ENCODE peak calls at places on chromosome 4, in four cellular contexts. One of them, this sample, is unnamed.

GRCh38 chr4:3880595-3881120 is 114.5 kb downstream of the ADRA2C start:
- DNase-seq in GM10248: peak; percentile 77
- DNase-seq in AG04450: no peak
- DNase-seq in astrocyte of the spinal cord: peak; percentile 30
- DNase-seq in this sample: peak; percentile 68

GRCh38 chr4:113476800-113477199 is 284.7 kb downstream of the CAMK2D start:
- DNase-seq in GM10248: no peak
- DNase-seq in AG04450: no peak
- DNase-seq in astrocyte of the spinal cord: no peak
- DNase-seq in this sample: no peak

GRCh38 chr4:8920969-8921368 is 49.3 kb upstream of the HMX1 start:
- DNase-seq in GM10248: no peak
- DNase-seq in AG04450: no peak
- DNase-seq in astrocyte of the spinal cord: no peak
- DNase-seq in this sample: peak; percentile 17

GRCh38 chr4:173528378-173529321 is 1.4 kb downstream of the HAND2 start:
- DNase-seq in GM10248: no peak
- DNase-seq in AG04450: no peak
- DNase-seq in astrocyte of the spinal cord: no peak
- DNase-seq in this sample: no peak

GRCh38 chr4:2827874-2828751 is 15.5 kb upstream of the ADD1 start:
- DNase-seq in GM10248: no peak
- DNase-seq in AG04450: no peak
- DNase-seq in astrocyte of the spinal cord: no peak
- DNase-seq in this sample: no peak

GRCh38 chr4:147991543-147992295 is 259.8 kb downstream of the ARHGAP10 start:
- DNase-seq in GM10248: no peak
- DNase-seq in AG04450: no peak
- DNase-seq in astrocyte of the spinal cord: no peak
- DNase-seq in this sample: no peak

GRCh38 chr4:134057356-134057755 is 144.2 kb downstream of the PABPC4L start:
- DNase-seq in GM10248: no peak
- DNase-seq in AG04450: no peak
- DNase-seq in astrocyte of the spinal cord: no peak
- DNase-seq in this sample: no peak

GRCh38 chr4:121221201-121221600 is 57.1 kb upstream of the TNIP3 start:
- DNase-seq in GM10248: no peak
- DNase-seq in AG04450: no peak
- DNase-seq in astrocyte of the spinal cord: no peak
- DNase-seq in this sample: no peak

GRCh38 chr4:61723492-61723891 is 523.4 kb downstream of the ADGRL3 start:
- DNase-seq in GM10248: no peak
- DNase-seq in AG04450: no peak
- DNase-seq in astrocyte of the spinal cord: no peak
- DNase-seq in this sample: no peak

GRCh38 chr4:152516156-152516555 is 19.7 kb downstream of the FBXW7 start:
- DNase-seq in GM10248: no peak
- DNase-seq in AG04450: no peak
- DNase-seq in astrocyte of the spinal cord: no peak
- DNase-seq in this sample: no peak

GRCh38 chr4:7739077-7739917 is 200.4 kb downstream of the AFAP1 start:
- DNase-seq in GM10248: no peak
- DNase-seq in AG04450: no peak
- DNase-seq in astrocyte of the spinal cord: no peak
- DNase-seq in this sample: no peak

GRCh38 chr4:126427781-126428360 is 1113.1 kb downstream of the FAT4 start:
- DNase-seq in GM10248: no peak
- DNase-seq in AG04450: no peak
- DNase-seq in astrocyte of the spinal cord: no peak
- DNase-seq in this sample: no peak

GRCh38 chr4:152188801-152189200 is 347.1 kb downstream of the FBXW7 start:
- DNase-seq in GM10248: no peak
- DNase-seq in AG04450: no peak
- DNase-seq in astrocyte of the spinal cord: no peak
- DNase-seq in this sample: no peak

GRCh38 chr4:59094505-59094904 is 1984.3 kb upstream of the IGFBP7 start:
- DNase-seq in GM10248: no peak
- DNase-seq in AG04450: no peak
- DNase-seq in astrocyte of the spinal cord: no peak
- DNase-seq in this sample: no peak

GRCh38 chr4:2482693-2483092 is 13.8 kb downstream of the RNF4 start:
- DNase-seq in GM10248: peak; percentile 71
- DNase-seq in AG04450: no peak
- DNase-seq in astrocyte of the spinal cord: peak; percentile 76
- DNase-seq in this sample: no peak

GRCh38 chr4:88216395-88216794 is 58.0 kb upstream of the ABCG2 start:
- DNase-seq in GM10248: no peak
- DNase-seq in AG04450: no peak
- DNase-seq in astrocyte of the spinal cord: no peak
- DNase-seq in this sample: no peak

GRCh38 chr4:7757501-7758443 is 181.9 kb downstream of the AFAP1 start:
- DNase-seq in GM10248: no peak
- DNase-seq in AG04450: no peak
- DNase-seq in astrocyte of the spinal cord: no peak
- DNase-seq in this sample: no peak

GRCh38 chr4:183249854-183250253 is 70.2 kb downstream of the CLDN22 start:
- DNase-seq in GM10248: peak; percentile 17
- DNase-seq in AG04450: no peak
- DNase-seq in astrocyte of the spinal cord: peak; percentile 48
- DNase-seq in this sample: no peak

GRCh38 chr4:149370002-149370401 is 445.6 kb downstream of the IQCM start:
- DNase-seq in GM10248: no peak
- DNase-seq in AG04450: no peak
- DNase-seq in astrocyte of the spinal cord: no peak
- DNase-seq in this sample: no peak

DNA sequence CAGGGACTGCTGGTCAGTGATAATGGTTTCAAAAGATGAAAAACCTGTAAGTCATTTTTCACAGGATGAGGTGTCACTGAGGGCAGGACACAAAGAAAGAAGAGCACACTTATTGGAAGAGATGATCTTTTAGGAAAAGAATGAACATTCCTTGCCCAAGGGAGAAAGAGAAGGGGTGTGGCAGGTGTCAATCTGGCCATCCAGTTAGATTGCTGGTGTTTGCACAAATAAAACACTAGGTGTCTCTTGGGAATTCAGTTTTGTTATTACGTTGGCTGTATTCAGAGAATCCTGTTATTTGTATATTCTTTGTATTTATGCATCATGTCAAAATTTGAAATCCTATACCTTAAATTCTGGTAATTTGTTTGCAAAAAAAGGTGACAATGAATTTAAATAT is 244.4 kb downstream of the GPAT3 start:
- DNase-seq in GM10248: no peak
- DNase-seq in AG04450: no peak
- DNase-seq in astrocyte of the spinal cord: no peak
- DNase-seq in this sample: no peak
- TF ChIP-seq CTCF in GM10248: no peak
- TF ChIP-seq CTCF in AG04450: no peak
- TF ChIP-seq CTCF in astrocyte of the spinal cord: no peak
- TF ChIP-seq CTCF in this sample: no peak

DNA sequence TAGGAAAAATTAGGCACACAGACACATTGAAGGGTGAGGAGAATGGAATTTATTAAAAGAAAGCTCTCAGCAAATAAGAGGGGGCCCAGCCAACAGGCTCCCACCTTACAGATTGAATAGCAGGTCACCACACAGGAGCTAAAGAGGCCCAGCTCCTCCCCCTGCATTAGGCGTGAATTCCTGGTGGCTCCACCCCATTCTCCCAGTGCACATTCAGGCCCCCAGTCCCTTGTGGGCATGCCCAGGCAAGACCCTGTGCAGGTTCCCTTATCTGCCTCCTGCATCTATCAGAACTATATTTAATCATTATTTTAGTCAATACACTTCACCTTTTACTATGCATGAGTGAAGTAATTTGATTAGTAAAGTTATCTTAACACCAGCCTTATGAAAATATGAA is 856.3 kb upstream of the NDST4 start:
- DNase-seq in GM10248: no peak
- DNase-seq in AG04450: no peak
- DNase-seq in astrocyte of the spinal cord: no peak
- DNase-seq in this sample: no peak
- TF ChIP-seq CTCF in GM10248: no peak
- TF ChIP-seq CTCF in AG04450: no peak
- TF ChIP-seq CTCF in astrocyte of the spinal cord: no peak
- TF ChIP-seq CTCF in this sample: no peak

GRCh38 chr4:94276204-94276603 is 66.4 kb downstream of the HPGDS start:
- DNase-seq in GM10248: no peak
- DNase-seq in AG04450: no peak
- DNase-seq in astrocyte of the spinal cord: no peak
- DNase-seq in this sample: no peak

GRCh38 chr4:94274912-94275311 is 67.2 kb downstream of the SMARCAD1 start:
- DNase-seq in GM10248: no peak
- DNase-seq in AG04450: no peak
- DNase-seq in astrocyte of the spinal cord: peak; percentile 54
- DNase-seq in this sample: no peak

GRCh38 chr4:94277539-94277938 is 65.1 kb downstream of the HPGDS start:
- DNase-seq in GM10248: no peak
- DNase-seq in AG04450: peak; percentile 13
- DNase-seq in astrocyte of the spinal cord: no peak
- DNase-seq in this sample: no peak

DNA sequence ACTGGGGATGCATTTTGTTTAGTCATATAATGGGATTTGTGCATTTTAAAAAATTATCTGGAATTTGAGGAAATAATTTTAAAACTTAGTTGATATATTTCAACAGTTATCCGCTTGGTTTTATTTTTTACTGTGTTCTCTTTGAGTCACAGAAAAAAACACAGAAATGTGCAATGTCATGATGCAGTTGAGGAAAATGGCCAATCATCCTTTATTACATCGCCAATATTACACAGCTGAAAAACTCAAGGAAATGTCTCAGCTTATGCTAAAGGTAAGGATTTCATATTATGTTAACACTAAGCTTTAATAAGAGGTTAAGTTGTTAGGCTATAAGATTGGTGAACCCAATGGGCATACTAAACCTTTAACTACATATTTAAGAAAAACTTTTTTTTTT is 63.9 kb downstream of the HPGDS start:
- DNase-seq in GM10248: no peak
- DNase-seq in AG04450: no peak
- DNase-seq in astrocyte of the spinal cord: no peak
- DNase-seq in this sample: no peak
- TF ChIP-seq CTCF in GM10248: no peak
- TF ChIP-seq CTCF in AG04450: no peak
- TF ChIP-seq CTCF in astrocyte of the spinal cord: no peak
- TF ChIP-seq CTCF in this sample: no peak

DNA sequence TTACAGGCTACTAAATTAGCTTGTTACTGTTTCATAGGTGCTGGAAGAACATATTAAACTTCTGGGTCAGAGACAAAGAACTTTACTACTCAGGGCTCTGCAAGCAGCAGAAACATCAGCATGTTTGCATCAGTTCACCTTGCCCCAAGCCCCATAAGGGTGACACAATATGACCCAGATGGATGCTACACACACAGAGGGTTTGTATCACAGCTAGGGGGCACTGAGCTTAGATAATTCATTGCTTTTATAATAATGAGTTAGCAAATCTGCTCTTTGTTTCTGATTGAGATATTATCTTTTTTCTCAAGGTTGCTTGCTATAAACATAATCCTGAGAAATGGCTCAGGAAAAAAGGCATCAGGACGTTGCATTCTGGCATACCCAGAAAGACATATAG is 4.8 kb upstream of the SYNPO2 start:
- DNase-seq in GM10248: no peak
- DNase-seq in AG04450: no peak
- DNase-seq in astrocyte of the spinal cord: no peak
- DNase-seq in this sample: no peak
- TF ChIP-seq CTCF in GM10248: peak; percentile 25
- TF ChIP-seq CTCF in AG04450: peak; percentile 30
- TF ChIP-seq CTCF in astrocyte of the spinal cord: peak; percentile 6
- TF ChIP-seq CTCF in this sample: no peak

DNA sequence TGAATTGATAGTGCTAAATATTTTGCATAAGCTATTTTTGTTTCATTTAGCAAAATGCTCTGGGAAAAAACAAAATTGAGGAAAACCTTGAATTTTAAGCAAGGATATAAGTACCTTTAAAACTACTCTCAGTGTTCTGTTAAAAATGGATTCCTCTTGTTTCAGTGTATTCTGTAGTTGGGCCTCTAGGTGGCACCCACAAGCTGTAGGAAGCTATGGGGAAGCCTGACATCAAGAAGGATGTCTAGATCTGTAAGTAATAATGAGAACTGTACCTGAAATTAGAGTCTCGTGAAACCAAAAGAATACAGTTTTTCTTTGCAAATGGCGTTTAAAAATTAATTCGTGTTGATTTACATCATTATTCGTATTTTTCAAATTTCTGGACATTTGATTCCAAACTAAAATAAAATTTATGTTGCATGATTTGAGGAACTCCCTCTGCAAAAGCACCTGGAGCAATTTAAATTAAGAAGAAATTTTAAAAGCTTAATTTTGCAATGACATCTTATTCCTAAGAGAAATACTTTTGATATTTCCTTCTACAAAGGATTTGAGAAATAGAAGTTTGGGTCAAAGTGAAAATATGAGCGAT is 51.2 kb downstream of the TMPRSS11E start:
- DNase-seq in GM10248: peak; percentile 33
- DNase-seq in AG04450: peak; percentile 37
- DNase-seq in astrocyte of the spinal cord: peak; percentile 68
- DNase-seq in this sample: peak; percentile 51
- TF ChIP-seq CTCF in GM10248: peak; percentile 86
- TF ChIP-seq CTCF in AG04450: peak; percentile 95
- TF ChIP-seq CTCF in astrocyte of the spinal cord: peak; percentile 81
- TF ChIP-seq CTCF in this sample: peak; percentile 69

This sample was measured in mesothelial cell of epicardium.